ENCODE peak calls at places on chromosomes 3 and 15, in ten cellular contexts. One of them, this sample, is unnamed.

GRCh38 chr15:62742409-62743171 is 300.0 kb upstream of the TPM1 start:
- DNase-seq in transverse colon: peak; percentile 45
- DNase-seq in GM23338: peak; percentile 84
- DNase-seq in tibial nerve: peak; percentile 63
- DNase-seq in right lobe of liver: peak; percentile 52
- DNase-seq in bronchial epithelial cell: peak; percentile 71
- DNase-seq in kidney: no peak
- DNase-seq in uterus: peak; percentile 82
- DNase-seq in left ventricle myocardium inferior: peak; percentile 40
- DNase-seq in NT2/D1: peak; percentile 65
- DNase-seq in this sample: peak; percentile 73

GRCh38 chr3:149134560-149134959 is 5.1 kb downstream of the HPS3 start:
- DNase-seq in transverse colon: no peak
- DNase-seq in GM23338: no peak
- DNase-seq in tibial nerve: no peak
- DNase-seq in right lobe of liver: no peak
- DNase-seq in bronchial epithelial cell: peak; percentile 30
- DNase-seq in kidney: no peak
- DNase-seq in uterus: peak; percentile 39
- DNase-seq in left ventricle myocardium inferior: no peak
- DNase-seq in NT2/D1: no peak
- DNase-seq in this sample: no peak

GRCh38 chr3:481680-482079 is 285.1 kb downstream of the CHL1 start:
- DNase-seq in transverse colon: no peak
- DNase-seq in GM23338: peak; percentile 47
- DNase-seq in tibial nerve: no peak
- DNase-seq in right lobe of liver: no peak
- DNase-seq in bronchial epithelial cell: peak; percentile 21
- DNase-seq in kidney: no peak
- DNase-seq in uterus: no peak
- DNase-seq in left ventricle myocardium inferior: no peak
- DNase-seq in NT2/D1: no peak
- DNase-seq in this sample: peak; percentile 39

GRCh38 chr3:56758539-56758981 is 43.2 kb downstream of the ARHGEF3 start:
- DNase-seq in transverse colon: no peak
- DNase-seq in GM23338: no peak
- DNase-seq in tibial nerve: no peak
- DNase-seq in right lobe of liver: no peak
- DNase-seq in bronchial epithelial cell: peak; percentile 80
- DNase-seq in kidney: no peak
- DNase-seq in uterus: peak; percentile 55
- DNase-seq in left ventricle myocardium inferior: no peak
- DNase-seq in NT2/D1: no peak
- DNase-seq in this sample: no peak

GRCh38 chr3:5126586-5126985 is 4.5 kb downstream of the ARL8B start:
- DNase-seq in transverse colon: no peak
- DNase-seq in GM23338: no peak
- DNase-seq in tibial nerve: no peak
- DNase-seq in right lobe of liver: no peak
- DNase-seq in bronchial epithelial cell: peak; percentile 81
- DNase-seq in kidney: no peak
- DNase-seq in uterus: no peak
- DNase-seq in left ventricle myocardium inferior: no peak
- DNase-seq in NT2/D1: no peak
- DNase-seq in this sample: no peak

GRCh38 chr15:68348064-68348463 is 70.5 kb downstream of the FEM1B start:
- DNase-seq in transverse colon: no peak
- DNase-seq in GM23338: no peak
- DNase-seq in tibial nerve: no peak
- DNase-seq in right lobe of liver: no peak
- DNase-seq in bronchial epithelial cell: no peak
- DNase-seq in kidney: peak; percentile 68
- DNase-seq in uterus: no peak
- DNase-seq in left ventricle myocardium inferior: no peak
- DNase-seq in NT2/D1: no peak
- DNase-seq in this sample: no peak

GRCh38 chr3:156516284-156516683 is 38.6 kb downstream of the SSR3 start:
- DNase-seq in transverse colon: no peak
- DNase-seq in GM23338: no peak
- DNase-seq in tibial nerve: no peak
- DNase-seq in right lobe of liver: no peak
- DNase-seq in bronchial epithelial cell: no peak
- DNase-seq in kidney: no peak
- DNase-seq in uterus: no peak
- DNase-seq in left ventricle myocardium inferior: peak; percentile 34
- DNase-seq in NT2/D1: no peak
- DNase-seq in this sample: no peak

GRCh38 chr15:89807689-89808088 is 7.0 kb downstream of the ANPEP start:
- DNase-seq in transverse colon: no peak
- DNase-seq in GM23338: no peak
- DNase-seq in tibial nerve: no peak
- DNase-seq in right lobe of liver: no peak
- DNase-seq in bronchial epithelial cell: no peak
- DNase-seq in kidney: no peak
- DNase-seq in uterus: no peak
- DNase-seq in left ventricle myocardium inferior: no peak
- DNase-seq in NT2/D1: no peak
- DNase-seq in this sample: peak; percentile 27

GRCh38 chr3:62007036-62007435 is 366.3 kb downstream of the FEZF2 start:
- DNase-seq in transverse colon: no peak
- DNase-seq in GM23338: no peak
- DNase-seq in tibial nerve: no peak
- DNase-seq in right lobe of liver: no peak
- DNase-seq in bronchial epithelial cell: no peak
- DNase-seq in kidney: no peak
- DNase-seq in uterus: no peak
- DNase-seq in left ventricle myocardium inferior: no peak
- DNase-seq in NT2/D1: no peak
- DNase-seq in this sample: no peak

GRCh38 chr3:8980756-8981257 is 17.5 kb upstream of the RAD18 start:
- DNase-seq in transverse colon: no peak
- DNase-seq in GM23338: no peak
- DNase-seq in tibial nerve: no peak
- DNase-seq in right lobe of liver: no peak
- DNase-seq in bronchial epithelial cell: no peak
- DNase-seq in kidney: no peak
- DNase-seq in uterus: no peak
- DNase-seq in left ventricle myocardium inferior: no peak
- DNase-seq in NT2/D1: no peak
- DNase-seq in this sample: no peak

GRCh38 chr3:8982509-8982908 is 19.2 kb upstream of the RAD18 start:
- DNase-seq in transverse colon: no peak
- DNase-seq in GM23338: no peak
- DNase-seq in tibial nerve: no peak
- DNase-seq in right lobe of liver: no peak
- DNase-seq in bronchial epithelial cell: no peak
- DNase-seq in kidney: no peak
- DNase-seq in uterus: no peak
- DNase-seq in left ventricle myocardium inferior: no peak
- DNase-seq in NT2/D1: no peak
- DNase-seq in this sample: no peak

GRCh38 chr3:8983026-8983425 is 19.8 kb upstream of the RAD18 start:
- DNase-seq in transverse colon: no peak
- DNase-seq in GM23338: no peak
- DNase-seq in tibial nerve: no peak
- DNase-seq in right lobe of liver: no peak
- DNase-seq in bronchial epithelial cell: no peak
- DNase-seq in kidney: no peak
- DNase-seq in uterus: no peak
- DNase-seq in left ventricle myocardium inferior: no peak
- DNase-seq in NT2/D1: no peak
- DNase-seq in this sample: no peak

GRCh38 chr3:8981700-8982099 is 18.4 kb upstream of the RAD18 start:
- DNase-seq in transverse colon: no peak
- DNase-seq in GM23338: no peak
- DNase-seq in tibial nerve: no peak
- DNase-seq in right lobe of liver: no peak
- DNase-seq in bronchial epithelial cell: no peak
- DNase-seq in kidney: no peak
- DNase-seq in uterus: no peak
- DNase-seq in left ventricle myocardium inferior: no peak
- DNase-seq in NT2/D1: no peak
- DNase-seq in this sample: no peak

GRCh38 chr3:8981296-8981695 is 18.0 kb upstream of the RAD18 start:
- DNase-seq in transverse colon: no peak
- DNase-seq in GM23338: no peak
- DNase-seq in tibial nerve: no peak
- DNase-seq in right lobe of liver: no peak
- DNase-seq in bronchial epithelial cell: no peak
- DNase-seq in kidney: no peak
- DNase-seq in uterus: no peak
- DNase-seq in left ventricle myocardium inferior: no peak
- DNase-seq in NT2/D1: no peak
- DNase-seq in this sample: no peak
- H3K4me3 ChIP-seq in transverse colon: no peak overlapping the region
- H3K4me3 ChIP-seq in GM23338: no peak overlapping the region
- H3K4me3 ChIP-seq in tibial nerve: no peak overlapping the region
- H3K4me3 ChIP-seq in right lobe of liver: no peak overlapping the region
- H3K4me3 ChIP-seq in bronchial epithelial cell: no peak overlapping the region
- H3K4me3 ChIP-seq in kidney: no peak overlapping the region
- H3K4me3 ChIP-seq in uterus: no peak overlapping the region
- H3K4me3 ChIP-seq in left ventricle myocardium inferior: no peak overlapping the region
- H3K4me3 ChIP-seq in NT2/D1: no peak overlapping the region
- H3K4me3 ChIP-seq in this sample: no peak overlapping the region

GRCh38 chr3:114080201-114080600 is 23.7 kb downstream of the QTRT2 start:
- DNase-seq in transverse colon: no peak
- DNase-seq in GM23338: no peak
- DNase-seq in tibial nerve: no peak
- DNase-seq in right lobe of liver: no peak
- DNase-seq in bronchial epithelial cell: no peak
- DNase-seq in kidney: no peak
- DNase-seq in uterus: no peak
- DNase-seq in left ventricle myocardium inferior: no peak
- DNase-seq in NT2/D1: no peak
- DNase-seq in this sample: no peak

GRCh38 chr3:114086356-114086755 is 29.8 kb downstream of the QTRT2 start:
- DNase-seq in transverse colon: no peak
- DNase-seq in GM23338: no peak
- DNase-seq in tibial nerve: no peak
- DNase-seq in right lobe of liver: no peak
- DNase-seq in bronchial epithelial cell: no peak
- DNase-seq in kidney: no peak
- DNase-seq in uterus: no peak
- DNase-seq in left ventricle myocardium inferior: no peak
- DNase-seq in NT2/D1: no peak
- DNase-seq in this sample: no peak

GRCh38 chr3:114079761-114080160 is 23.2 kb downstream of the QTRT2 start:
- DNase-seq in transverse colon: no peak
- DNase-seq in GM23338: no peak
- DNase-seq in tibial nerve: no peak
- DNase-seq in right lobe of liver: no peak
- DNase-seq in bronchial epithelial cell: no peak
- DNase-seq in kidney: no peak
- DNase-seq in uterus: no peak
- DNase-seq in left ventricle myocardium inferior: no peak
- DNase-seq in NT2/D1: no peak
- DNase-seq in this sample: no peak

GRCh38 chr3:114081022-114081421 is 24.5 kb downstream of the QTRT2 start:
- DNase-seq in transverse colon: no peak
- DNase-seq in GM23338: no peak
- DNase-seq in tibial nerve: no peak
- DNase-seq in right lobe of liver: no peak
- DNase-seq in bronchial epithelial cell: no peak
- DNase-seq in kidney: no peak
- DNase-seq in uterus: no peak
- DNase-seq in left ventricle myocardium inferior: no peak
- DNase-seq in NT2/D1: no peak
- DNase-seq in this sample: no peak

DNA sequence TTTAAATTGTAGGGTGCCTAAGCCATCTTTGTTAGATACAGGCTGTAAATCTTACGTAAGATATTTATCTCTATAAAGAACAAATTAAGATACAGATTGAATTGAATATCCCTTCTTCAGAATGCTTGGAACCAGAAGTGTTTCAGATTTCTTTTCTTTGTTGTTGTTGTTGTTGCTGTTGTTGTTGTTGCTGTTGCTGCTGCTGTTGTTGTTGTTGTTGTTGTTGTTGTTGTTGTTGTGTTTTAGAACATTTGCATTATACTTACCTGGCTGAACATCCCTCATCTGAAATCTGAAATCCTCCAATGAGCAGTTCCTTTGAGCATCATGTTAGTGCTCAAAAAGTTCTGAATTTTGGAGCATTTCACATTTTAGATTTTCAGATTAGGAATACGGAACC is 26.6 kb downstream of the QTRT2 start:
- DNase-seq in transverse colon: no peak
- DNase-seq in GM23338: no peak
- DNase-seq in tibial nerve: no peak
- DNase-seq in right lobe of liver: no peak
- DNase-seq in bronchial epithelial cell: no peak
- DNase-seq in kidney: no peak
- DNase-seq in uterus: no peak
- DNase-seq in left ventricle myocardium inferior: no peak
- DNase-seq in NT2/D1: no peak
- DNase-seq in this sample: no peak
- H3K36me3 ChIP-seq in transverse colon: peaks cover 48% of the 10 kb centered on the region
- H3K36me3 ChIP-seq in GM23338: peaks cover 70% of the 10 kb centered on the region
- H3K36me3 ChIP-seq in tibial nerve: peaks cover 13% of the 10 kb centered on the region
- H3K36me3 ChIP-seq in right lobe of liver: peaks cover 17% of the 10 kb centered on the region
- H3K36me3 ChIP-seq in bronchial epithelial cell: peaks cover 10% of the 10 kb centered on the region
- H3K36me3 ChIP-seq in kidney: peaks cover 34% of the 10 kb centered on the region
- H3K36me3 ChIP-seq in uterus: no peaks in the 10 kb centered on the region
- H3K36me3 ChIP-seq in left ventricle myocardium inferior: peaks cover 85% of the 10 kb centered on the region
- H3K36me3 ChIP-seq in NT2/D1: peaks cover 92% of the 10 kb centered on the region
- H3K36me3 ChIP-seq in this sample: peaks cover 29% of the 10 kb centered on the region

GRCh38 chr3:32349184-32349583 is 42.5 kb upstream of the CMTM7 start:
- DNase-seq in transverse colon: no peak
- DNase-seq in GM23338: peak; percentile 67
- DNase-seq in tibial nerve: no peak
- DNase-seq in right lobe of liver: no peak
- DNase-seq in bronchial epithelial cell: no peak
- DNase-seq in kidney: no peak
- DNase-seq in uterus: no peak
- DNase-seq in left ventricle myocardium inferior: no peak
- DNase-seq in NT2/D1: peak; percentile 48
- DNase-seq in this sample: peak; percentile 67

GRCh38 chr3:32347286-32348125 is 44.1 kb upstream of the CMTM7 start:
- DNase-seq in transverse colon: peak; percentile 14
- DNase-seq in GM23338: peak; percentile 62
- DNase-seq in tibial nerve: no peak
- DNase-seq in right lobe of liver: no peak
- DNase-seq in bronchial epithelial cell: no peak
- DNase-seq in kidney: no peak
- DNase-seq in uterus: no peak
- DNase-seq in left ventricle myocardium inferior: peak; percentile 32
- DNase-seq in NT2/D1: no peak
- DNase-seq in this sample: no peak
- H3K4me3 ChIP-seq in transverse colon: no peak overlapping the region
- H3K4me3 ChIP-seq in GM23338: no peak overlapping the region
- H3K4me3 ChIP-seq in tibial nerve: no peak overlapping the region
- H3K4me3 ChIP-seq in right lobe of liver: no peak overlapping the region
- H3K4me3 ChIP-seq in bronchial epithelial cell: no peak overlapping the region
- H3K4me3 ChIP-seq in kidney: peak overlapping the region; percentile 23
- H3K4me3 ChIP-seq in uterus: no peak overlapping the region
- H3K4me3 ChIP-seq in left ventricle myocardium inferior: peak overlapping the region; percentile 16
- H3K4me3 ChIP-seq in NT2/D1: no peak overlapping the region
- H3K4me3 ChIP-seq in this sample: no peak overlapping the region

DNA sequence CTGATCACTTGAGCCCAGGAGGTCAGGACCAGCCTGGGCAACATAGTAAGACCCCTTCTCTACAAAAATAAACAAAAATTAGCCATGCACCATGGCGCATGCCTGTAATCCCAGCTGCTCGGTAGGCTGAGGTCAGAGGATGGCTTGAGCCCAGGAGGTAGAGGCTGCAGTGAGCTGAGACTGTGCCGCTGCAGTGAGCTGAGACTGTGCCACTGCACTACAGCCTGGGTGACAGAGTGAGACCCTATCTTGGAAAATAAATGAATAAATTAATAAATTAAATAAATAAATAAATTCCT is 10.8 kb downstream of the SHISA5 start:
- DNase-seq in transverse colon: no peak
- DNase-seq in GM23338: no peak
- DNase-seq in tibial nerve: no peak
- DNase-seq in right lobe of liver: no peak
- DNase-seq in bronchial epithelial cell: no peak
- DNase-seq in kidney: peak; percentile 29
- DNase-seq in uterus: no peak
- DNase-seq in left ventricle myocardium inferior: no peak
- DNase-seq in NT2/D1: no peak
- DNase-seq in this sample: no peak
- H3K36me3 ChIP-seq in transverse colon: peaks cover 4% of the 10 kb centered on the region
- H3K36me3 ChIP-seq in GM23338: peaks cover 2% of the 10 kb centered on the region
- H3K36me3 ChIP-seq in tibial nerve: no peaks in the 10 kb centered on the region
- H3K36me3 ChIP-seq in right lobe of liver: no peaks in the 10 kb centered on the region
- H3K36me3 ChIP-seq in bronchial epithelial cell: no peaks in the 10 kb centered on the region
- H3K36me3 ChIP-seq in kidney: no peaks in the 10 kb centered on the region
- H3K36me3 ChIP-seq in uterus: no peaks in the 10 kb centered on the region
- H3K36me3 ChIP-seq in left ventricle myocardium inferior: peaks cover 37% of the 10 kb centered on the region
- H3K36me3 ChIP-seq in NT2/D1: no peaks in the 10 kb centered on the region
- H3K36me3 ChIP-seq in this sample: no peaks in the 10 kb centered on the region

This sample was measured in H7.